ENCODE peak calls at places on chromosomes 12 and 14, in four cellular contexts. W is HepG2, Q is GM12878, G is K562. O is an unnamed sample.
A peak's percentile ranks its signal among the peaks of the same experiment; 100 is the strongest.

GRCh38 chr14:67674139-67674479 is 323 bp downstream of the VTI1B start:
- DNase-seq in W (peak; percentile 62), G (peak; percentile 69), Q (no peak), O (peak; percentile 81)

GRCh38 chr12:107533218-107533617 is 152.4 kb upstream of the PWP1 start:
- DNase-seq in W (no peak), G (no peak), Q (peak; percentile 17), O (no peak)

GRCh38 chr14:94971750-94972149 is 185.6 kb downstream of the DICER1 start:
- DNase-seq in W (no peak), G (no peak), Q (no peak), O (no peak)

GRCh38 chr12:67645571-67645970 is 3.0 kb upstream of the DYRK2 start:
- DNase-seq in G (no peak), W (no peak), Q (no peak), O (no peak)

GRCh38 chr12:96196781-96197180 is 2.6 kb downstream of the ELK3 start:
- DNase-seq in Q (no peak), W (no peak), G (no peak), O (no peak)

GRCh38 chr12:11860026-11860425 is 210.6 kb downstream of the ETV6 start:
- DNase-seq in W (no peak), Q (no peak), G (no peak), O (no peak)

GRCh38 chr14:44962573-44963528 is 861 bp downstream of the TOGARAM1 start:
- DNase-seq in W (no peak), Q (no peak), G (peak; percentile 11), O (peak; percentile 39)

GRCh38 chr12:71958056-71958455 is 19.4 kb downstream of the TPH2 start:
- DNase-seq in W (peak; percentile 12), Q (no peak), G (no peak), O (no peak)

GRCh38 chr12:3132636-3133409 is 55.6 kb downstream of the TSPAN9 start:
- DNase-seq in Q (no peak), W (no peak), G (no peak), O (peak; percentile 65)

GRCh38 chr12:50107416-50108268 is 3.8 kb downstream of the GPD1 start:
- DNase-seq in W (no peak), G (no peak), Q (no peak), O (no peak)

GRCh38 chr14:22865424-22866215 is 5.9 kb upstream of the LRP10 start:
- DNase-seq in G (peak; percentile 59), Q (no peak), W (no peak), O (peak; percentile 84)

GRCh38 chr14:58947816-58948440 is 240.5 kb upstream of the DAAM1 start:
- DNase-seq in G (no peak), W (no peak), Q (no peak), O (peak; percentile 46)

GRCh38 chr14:41461380-41461779 is 145.3 kb upstream of the LRFN5 start:
- DNase-seq in G (no peak), W (no peak), Q (no peak), O (no peak)

GRCh38 chr12:2374092-2374740 is 321.4 kb downstream of the CACNA1C start:
- DNase-seq in W (no peak), Q (no peak), G (no peak), O (no peak)

GRCh38 chr12:78938341-78939084 is 73.9 kb downstream of the SYT1 start:
- DNase-seq in G (no peak), Q (no peak), W (no peak), O (no peak)

GRCh38 chr12:44812062-44812461 is 64.1 kb downstream of the NELL2 start:
- DNase-seq in Q (no peak), W (no peak), G (no peak), O (no peak)

GRCh38 chr12:76450690-76451089 is 102.5 kb upstream of the BBS10 start:
- DNase-seq in W (no peak), G (peak; percentile 20), Q (no peak), O (no peak)

GRCh38 chr12:123971770-123972447 is 722 bp downstream of the CCDC92 start:
- DNase-seq in Q (no peak), W (peak; percentile 58), G (no peak), O (peak; percentile 85)

GRCh38 chr12:76042147-76042546 is 10.6 kb upstream of the PHLDA1 start:
- DNase-seq in G (no peak), W (no peak), Q (no peak), O (no peak)

GRCh38 chr14:65230287-65230728 is 128.0 kb upstream of the MAX start:
- DNase-seq in G (peak; percentile 17), Q (no peak), W (peak; percentile 96), O (no peak)

GRCh38 chr14:54174437-54174836 is 217.8 kb upstream of the BMP4 start:
- DNase-seq in G (no peak), W (no peak), Q (no peak), O (no peak)

GRCh38 chr14:31881531-31882310 is 195.4 kb upstream of the ARHGAP5 start:
- DNase-seq in G (no peak), Q (no peak), W (no peak), O (no peak)

GRCh38 chr14:100738704-100739131 is 12.0 kb downstream of the DLK1 start:
- DNase-seq in W (no peak), Q (no peak), G (no peak), O (no peak)

GRCh38 chr14:100736269-100737180 is 9.8 kb downstream of the DLK1 start:
- DNase-seq in W (no peak), G (peak; percentile 77), Q (no peak), O (no peak)

GRCh38 chr14:100737526-100737925 is 10.8 kb downstream of the DLK1 start:
- DNase-seq in Q (no peak), G (no peak), W (no peak), O (no peak)

GRCh38 chr14:100739306-100739705 is 12.6 kb downstream of the DLK1 start:
- DNase-seq in W (no peak), Q (no peak), G (no peak), O (no peak)

GRCh38 chr14:100738269-100738691 is 11.6 kb downstream of the DLK1 start:
- DNase-seq in G (no peak), W (no peak), Q (no peak), O (no peak)
- TF ChIP-seq NR2C2 in G (no peak), W (no peak), Q (no peak), O (no peak)

DNA sequence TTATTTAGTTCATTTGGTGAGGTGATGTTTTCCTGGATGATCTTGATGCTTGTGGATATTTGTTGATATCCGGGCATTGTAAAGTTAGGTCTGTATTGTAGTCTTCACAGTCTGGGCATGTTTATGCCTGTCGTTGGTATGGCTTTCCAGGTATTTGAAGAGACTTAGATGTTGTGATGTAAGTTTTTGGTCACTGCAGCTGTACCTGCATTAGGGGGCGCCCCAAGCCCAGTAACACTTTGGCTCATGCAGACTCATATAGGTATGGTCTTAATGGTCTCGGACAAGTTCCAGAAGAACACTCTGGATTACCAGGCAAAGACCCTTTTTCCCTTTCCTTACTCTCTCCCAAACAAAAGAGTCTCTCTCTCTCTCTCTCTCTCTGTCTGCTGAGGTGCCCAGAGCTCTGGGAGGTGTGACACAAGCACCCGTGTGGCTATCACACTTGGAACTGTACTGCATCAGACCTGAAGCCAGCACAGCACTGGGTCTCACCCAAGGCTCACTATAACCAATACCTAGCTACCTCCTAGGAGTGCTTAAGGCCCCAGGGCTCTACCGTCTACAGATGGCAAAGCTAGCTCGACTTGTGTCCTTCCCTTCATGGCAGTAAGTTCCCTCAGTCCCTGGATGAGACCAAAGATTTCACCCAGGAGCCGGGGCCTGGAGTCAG is 425.8 kb upstream of the ATXN7L3B start:
- DNase-seq in W (peak; percentile 13), G (no peak), Q (no peak), O (peak; percentile 72)
- TF ChIP-seq NR2C2 in W (no peak), G (no peak), Q (no peak), O (no peak)

GRCh38 chr12:9992296-9992695 is 6.6 kb downstream of the CLEC1B start:
- DNase-seq in Q (no peak), G (no peak), W (no peak), O (no peak)
- TF ChIP-seq NR2C2 in Q (no peak), G (no peak), W (no peak), O (no peak)

DNA sequence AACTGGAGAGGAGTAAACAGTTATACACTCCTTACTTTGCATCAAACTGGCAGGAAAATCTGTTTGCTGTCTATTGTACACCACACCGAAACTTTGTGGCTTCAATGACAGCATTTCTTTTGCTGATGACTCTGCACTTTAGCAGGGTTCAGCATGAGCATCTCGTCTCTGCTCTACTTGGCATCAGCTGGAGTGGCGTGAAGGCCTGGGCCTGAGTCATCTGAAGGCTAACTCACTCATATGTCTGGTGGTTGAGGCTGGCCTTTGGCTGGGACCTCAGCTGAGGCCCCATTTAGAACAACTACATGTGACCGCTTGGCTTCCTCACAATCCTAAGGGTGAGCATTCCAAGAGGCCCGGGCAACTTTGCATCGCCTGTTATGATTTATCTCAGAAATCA is 28.7 kb upstream of the REP15 start:
- DNase-seq in G (no peak), W (no peak), Q (no peak), O (no peak)
- TF ChIP-seq NR2C2 in G (no peak), W (no peak), Q (no peak), O (no peak)

GRCh38 chr12:52232916-52233461 is at the start of gene KRT7:
- DNase-seq in Q (no peak), G (no peak), W (no peak), O (peak; percentile 58)

GRCh38 chr12:52231305-52232232 is 1.5 kb upstream of the KRT7 start:
- DNase-seq in W (no peak), Q (no peak), G (no peak), O (no peak)

GRCh38 chr12:52230364-52231281 is 2.4 kb upstream of the KRT7 start:
- DNase-seq in Q (no peak), W (no peak), G (no peak), O (no peak)

GRCh38 chr12:52233462-52234141 is 559 bp downstream of the KRT7 start:
- DNase-seq in Q (no peak), G (no peak), W (no peak), O (peak; percentile 46)

DNA sequence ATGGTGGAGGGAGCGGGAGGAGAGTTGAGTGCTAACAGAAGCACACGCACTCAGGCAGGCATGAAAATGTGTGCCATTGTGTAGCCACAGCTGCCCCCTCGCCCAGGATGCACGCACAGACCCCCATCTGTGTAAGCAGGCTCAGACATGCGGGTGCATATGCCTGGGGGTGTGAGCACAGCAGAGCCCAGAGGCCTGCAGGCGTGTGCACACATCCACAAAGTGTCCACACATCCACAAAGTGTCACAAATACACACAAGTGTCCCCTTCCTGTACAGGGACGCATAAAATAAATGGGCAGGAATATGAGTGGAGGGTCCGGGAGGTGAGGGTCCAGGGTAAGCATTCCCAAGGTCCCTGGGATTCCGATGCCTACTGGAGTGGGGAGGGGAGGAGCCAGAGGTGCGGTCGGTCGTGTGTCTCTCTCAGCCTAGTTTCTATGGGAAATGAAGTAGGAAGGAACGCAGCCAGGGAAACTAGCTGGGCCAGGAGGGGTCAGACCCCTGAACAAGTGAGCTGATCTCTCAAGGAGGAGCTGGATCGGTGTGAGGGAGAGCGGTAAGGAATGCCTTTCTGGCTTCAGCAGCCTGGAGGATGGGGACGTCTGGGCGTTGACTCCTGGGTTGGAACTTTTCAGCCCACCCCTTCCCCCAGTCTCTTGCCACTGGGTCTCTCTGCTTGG is 669 bp upstream of the KRT7 start:
- DNase-seq in G (no peak), W (no peak), Q (no peak), O (no peak)
- TF ChIP-seq NR2C2 in G (no peak), W (no peak), Q (no peak), O (no peak)

DNA sequence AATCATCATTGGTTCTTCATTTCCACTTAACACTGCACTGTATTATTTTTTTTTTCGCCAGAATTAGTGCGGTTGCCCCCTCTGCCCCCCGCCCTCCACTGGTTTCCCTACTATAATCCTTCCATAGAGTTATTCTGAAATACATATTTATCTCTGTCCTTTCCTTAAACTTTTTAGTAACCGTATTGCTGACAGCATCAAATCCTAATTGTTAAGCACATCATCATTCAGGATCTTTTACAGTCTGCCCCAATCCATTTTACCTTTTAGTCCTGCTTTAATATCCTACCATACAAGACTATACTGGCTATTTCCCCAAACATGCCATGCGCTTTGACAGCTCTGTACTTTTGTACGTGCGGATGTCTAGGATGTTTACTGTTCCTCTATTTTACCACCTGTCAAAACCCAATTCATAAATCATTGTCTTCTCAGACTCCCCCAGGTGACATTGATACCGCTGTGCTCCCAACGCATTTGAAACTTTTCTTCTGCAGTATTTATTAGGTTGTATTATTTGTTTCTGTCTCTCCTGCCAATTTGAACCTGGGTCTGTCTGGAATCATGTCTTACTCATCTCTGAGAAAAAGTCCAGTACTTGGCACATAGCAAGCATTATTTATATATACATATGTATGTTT is 1.0 kb downstream of the FGFR1OP2 start:
- DNase-seq in Q (peak; percentile 34), W (no peak), G (no peak), O (no peak)
- TF ChIP-seq NR2C2 in Q (no peak), W (no peak), G (no peak), O (no peak)